ENCODE peak calls at places on chromosomes 4 and X, in eight cellular contexts. U is PC-3, W is OCI-LY7, Y is HCT116, X is GM23338, J is neural progenitor cell, A is SK-N-SH, C is MM.1S. Q is an unnamed sample.

GRCh38 chrX:102983205-102983604 is 46.1 kb downstream of the RAB40AL start:
- DNase-seq in J (no peak), W (no peak), A (no peak), U (no peak), Y (no peak), X (no peak), C (no peak), Q (no peak)

GRCh38 chrX:118221733-118222132 is 105.1 kb upstream of the KLHL13 start:
- DNase-seq in X (no peak), W (no peak), Y (no peak), U (no peak), C (no peak), J (no peak), A (no peak), Q (no peak)

GRCh38 chr4:101792056-101792575 is 1.6 kb downstream of the BANK1 start:
- DNase-seq in C (no peak), W (no peak), X (no peak), U (peak; percentile 49), A (no peak), Y (no peak), J (no peak), Q (no peak)

GRCh38 chrX:154541896-154542722 is 4.5 kb downstream of the G6PD start:
- DNase-seq in A (no peak), C (no peak), Y (peak; percentile 34), W (no peak), J (no peak), U (peak; percentile 96), X (no peak), Q (peak; percentile 68)

GRCh38 chr4:158079661-158080060 is 93.2 kb downstream of the GASK1B start:
- DNase-seq in W (no peak), C (no peak), A (no peak), Y (no peak), J (no peak), U (no peak), X (no peak), Q (no peak)

GRCh38 chr4:23930750-23931488 is 41.1 kb upstream of the PPARGC1A start:
- DNase-seq in C (no peak), A (peak; percentile 42), Y (no peak), U (no peak), X (peak; percentile 17), W (no peak), J (peak; percentile 10), Q (peak; percentile 84)

GRCh38 chr4:186887211-186887785 is 163.6 kb upstream of the FAT1 start:
- DNase-seq in C (no peak), A (no peak), J (peak; percentile 37), X (peak; percentile 26), U (no peak), W (no peak), Y (no peak), Q (no peak)

GRCh38 chrX:131617182-131617581 is 73.3 kb downstream of the OR13H1 start:
- DNase-seq in U (peak; percentile 68), A (no peak), X (no peak), J (no peak), Y (no peak), C (no peak), W (no peak), Q (no peak)

GRCh38 chr4:176668324-176668723 is 124.4 kb downstream of the VEGFC start:
- DNase-seq in U (no peak), A (no peak), C (no peak), Y (no peak), W (no peak), J (no peak), X (no peak), Q (no peak)

GRCh38 chr4:103050736-103051436 is 25.7 kb downstream of the SLC9B2 start:
- DNase-seq in A (no peak), J (no peak), W (no peak), X (no peak), Y (no peak), U (no peak), C (no peak), Q (no peak)

GRCh38 chr4:150205016-150205415 is 126.8 kb downstream of the DCLK2 start:
- DNase-seq in A (no peak), Y (no peak), J (no peak), W (no peak), C (no peak), U (no peak), X (no peak), Q (no peak)

GRCh38 chr4:73459048-73459421 is 22.5 kb upstream of the AFM start:
- DNase-seq in A (no peak), W (no peak), C (no peak), U (no peak), X (no peak), Y (no peak), J (no peak), Q (no peak)

GRCh38 chr4:73453701-73454005 is 17.6 kb downstream of the AFP start:
- DNase-seq in J (no peak), W (no peak), Y (no peak), U (no peak), C (no peak), X (no peak), A (no peak), Q (no peak)

GRCh38 chr4:73458184-73459047 is 22.4 kb downstream of the AFP start:
- DNase-seq in X (no peak), C (no peak), Y (no peak), J (no peak), U (no peak), A (no peak), W (no peak), Q (no peak)

GRCh38 chr4:73454920-73455319 is 18.9 kb downstream of the AFP start:
- DNase-seq in U (no peak), J (no peak), C (no peak), A (no peak), W (no peak), X (no peak), Y (no peak), Q (no peak)

GRCh38 chr4:73456177-73457022 is 20.4 kb downstream of the AFP start:
- DNase-seq in A (no peak), C (no peak), J (no peak), Y (no peak), X (no peak), W (no peak), U (no peak), Q (no peak)
- TF ChIP-seq CTCF in A (no peak), C (no peak), J (no peak), Y (no peak), X (no peak), W (no peak), U (no peak), Q (no peak)

GRCh38 chr4:120765271-120765985 is 157.1 kb downstream of the PRDM5 start:
- DNase-seq in Y (no peak), J (no peak), A (no peak), C (peak; percentile 97), U (no peak), W (peak; percentile 70), X (no peak), Q (no peak)
- TF ChIP-seq EZH2phosphoT487 in Y (no peak), J (no peak), A (no peak), C (no peak), U (no peak), W (no peak), X (no peak), Q (no peak)

GRCh38 chr4:74931386-74931785 is 1.5 kb upstream of the PARM1 start:
- DNase-seq in W (no peak), A (peak; percentile 30), J (no peak), Y (no peak), X (no peak), U (no peak), C (no peak), Q (no peak)

GRCh38 chr4:74920704-74921103 is 12.2 kb upstream of the PARM1 start:
- DNase-seq in A (no peak), J (no peak), X (no peak), W (no peak), U (no peak), C (no peak), Y (no peak), Q (no peak)

GRCh38 chr4:74921490-74921889 is 11.4 kb upstream of the PARM1 start:
- DNase-seq in J (no peak), W (no peak), Y (no peak), C (no peak), X (no peak), U (no peak), A (no peak), Q (no peak)

GRCh38 chr4:74930166-74930565 is 2.8 kb upstream of the PARM1 start:
- DNase-seq in Y (no peak), C (peak; percentile 31), U (no peak), W (peak; percentile 3), J (no peak), A (no peak), X (no peak), Q (no peak)

GRCh38 chr4:74926007-74926406 is 6.9 kb upstream of the PARM1 start:
- DNase-seq in J (no peak), A (no peak), Y (no peak), W (no peak), X (peak; percentile 26), C (no peak), U (no peak), Q (no peak)
- TF ChIP-seq CTCF in J (no peak), A (no peak), Y (no peak), W (no peak), X (no peak), C (no peak), U (no peak), Q (no peak)

DNA sequence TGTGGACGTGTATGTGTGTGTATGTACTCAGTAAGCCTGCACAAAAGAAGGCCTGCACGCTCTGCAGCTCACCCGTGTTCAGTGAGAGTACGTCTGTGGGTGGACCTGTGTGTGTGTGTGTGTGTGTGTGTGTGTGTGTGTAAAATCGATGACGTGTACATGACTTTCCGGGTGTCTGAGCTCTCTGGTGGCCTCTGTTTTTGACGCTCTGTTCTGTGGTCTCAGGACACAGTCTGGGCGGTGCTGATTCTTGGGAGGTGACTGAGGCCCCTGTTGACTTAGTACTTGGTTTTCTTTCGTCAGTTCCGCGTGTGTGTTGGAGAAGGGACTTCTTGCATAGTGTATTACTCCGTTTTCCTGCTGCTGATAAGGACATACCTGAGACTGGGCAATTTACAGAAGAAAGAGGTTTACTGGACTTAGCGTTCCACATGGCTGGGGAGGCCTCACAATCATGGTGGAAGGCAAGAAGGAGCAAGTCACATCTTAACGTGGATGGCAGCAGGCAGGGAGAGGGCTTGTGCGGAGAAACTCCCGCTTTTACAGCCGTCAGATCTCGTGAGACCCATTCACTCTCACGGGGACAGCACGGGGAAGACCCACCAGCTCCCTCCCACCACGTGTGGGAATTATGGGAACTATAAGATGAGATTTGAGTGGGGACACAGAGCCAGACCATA is 24.3 kb downstream of the UVSSA start:
- DNase-seq in X (no peak), J (no peak), C (no peak), Y (no peak), U (no peak), A (no peak), W (no peak), Q (no peak)
- TF ChIP-seq EZH2phosphoT487 in X (no peak), J (no peak), C (no peak), Y (no peak), U (no peak), A (no peak), W (no peak), Q (no peak)

DNA sequence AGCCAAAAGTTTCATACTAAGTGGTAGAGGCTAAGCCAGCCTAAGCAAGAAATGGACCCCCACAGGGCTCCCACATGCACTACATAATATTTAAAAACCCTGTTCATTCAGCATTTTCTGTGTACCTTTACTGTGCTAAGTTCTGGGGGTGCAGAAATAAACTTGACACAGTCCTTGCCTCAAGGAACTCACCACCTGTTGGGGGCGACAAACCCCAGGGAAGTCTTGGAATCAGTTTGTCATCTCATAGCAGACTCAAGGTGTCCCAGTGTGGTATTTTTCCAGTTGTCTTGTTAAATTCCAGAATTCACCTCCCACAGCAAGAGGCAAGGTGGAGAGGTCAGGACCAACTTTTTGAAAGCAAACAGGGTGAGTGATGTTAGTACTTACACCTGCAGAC is 43.1 kb downstream of the ATG4A start:
- DNase-seq in U (no peak), J (no peak), A (no peak), X (peak; percentile 24), C (no peak), Y (no peak), W (no peak), Q (no peak)
- TF ChIP-seq CTCF in U (peak; percentile 39), J (peak; percentile 19), A (peak; percentile 14), X (peak; percentile 46), C (peak; percentile 16), Y (no peak), W (peak; percentile 31), Q (no peak)

Q was measured in hepatocyte.